ENCODE peak calls at places on chromosomes 3 and 15, in four cellular contexts. I is lung, Q is GM23338, R is right atrium auricular region. S is an unnamed sample.
A peak's percentile ranks its signal among the peaks of the same experiment; 100 is the strongest.

GRCh38 chr15:83112959-83113299 is 5.5 kb downstream of the TM6SF1 start:
- DNase-seq in I (no peak), Q (no peak), R (no peak), S (no peak)

GRCh38 chr3:141370065-141370533 is 1.8 kb downstream of the ZBTB38 start:
- DNase-seq in I (peak; percentile 62), Q (peak; percentile 91), R (peak; percentile 74), S (peak; percentile 46)

GRCh38 chr3:24495334-24495994 is 814 bp upstream of the THRB start:
- DNase-seq in I (peak; percentile 67), Q (peak; percentile 80), R (peak; percentile 69), S (peak; percentile 9)

GRCh38 chr3:20027136-20027535 is 13.1 kb upstream of the KAT2B start:
- DNase-seq in I (no peak), Q (no peak), R (no peak), S (no peak)

GRCh38 chr15:98025237-98025636 is 64.7 kb downstream of the ARRDC4 start:
- DNase-seq in I (no peak), Q (peak; percentile 8), R (no peak), S (no peak)

GRCh38 chr3:190384241-190384863 is 3.6 kb upstream of the CLDN16 start:
- DNase-seq in I (peak; percentile 55), Q (peak; percentile 47), R (no peak), S (no peak)

GRCh38 chr15:50798684-50799083 is 33.2 kb upstream of the SPPL2A start:
- DNase-seq in I (no peak), Q (no peak), R (no peak), S (no peak)

GRCh38 chr3:100023150-100023549 is 91.2 kb downstream of the FILIP1L start:
- DNase-seq in I (no peak), Q (no peak), R (no peak), S (no peak)

GRCh38 chr3:73734376-73734775 is 109.6 kb upstream of the PDZRN3 start:
- DNase-seq in I (no peak), Q (no peak), R (no peak), S (no peak)

GRCh38 chr15:64044315-64045105 is 1.8 kb downstream of the DAPK2 start:
- DNase-seq in I (no peak), Q (no peak), R (no peak), S (no peak)

GRCh38 chr3:188711898-188712256 is 459.9 kb upstream of the TPRG1 start:
- DNase-seq in I (no peak), Q (no peak), R (no peak), S (no peak)

GRCh38 chr15:64024172-64025050 is 21.9 kb downstream of the DAPK2 start:
- DNase-seq in I (no peak), Q (peak; percentile 34), R (no peak), S (no peak)

GRCh38 chr3:76245073-76245472 is 459.7 kb upstream of the ZNF717 start:
- DNase-seq in I (no peak), Q (no peak), R (no peak), S (no peak)

GRCh38 chr15:39504812-39505211 is 76.1 kb upstream of the THBS1 start:
- DNase-seq in I (no peak), Q (no peak), R (no peak), S (no peak)

GRCh38 chr3:48476426-48477053 is 27.4 kb downstream of the SHISA5 start:
- DNase-seq in I (no peak), Q (no peak), R (no peak), S (no peak)

GRCh38 chr3:186259612-186260383 is 102.2 kb downstream of the DGKG start:
- DNase-seq in I (peak; percentile 74), Q (peak; percentile 96), R (peak; percentile 63), S (peak; percentile 12)

GRCh38 chr15:67821784-67822451 is 3.4 kb upstream of the SKOR1 start:
- DNase-seq in I (no peak), Q (peak; percentile 32), R (no peak), S (no peak)

GRCh38 chr3:178097576-178097975 is 438.7 kb upstream of the KCNMB2 start:
- DNase-seq in I (no peak), Q (no peak), R (no peak), S (no peak)

GRCh38 chr3:185382154-185382553 is 19.2 kb downstream of the MAP3K13 start:
- DNase-seq in I (no peak), Q (no peak), R (no peak), S (no peak)

GRCh38 chr3:130825762-130826297 is 68.1 kb upstream of the ATP2C1 start:
- DNase-seq in I (no peak), Q (no peak), R (no peak), S (no peak)

GRCh38 chr3:72821170-72821781 is 27.0 kb downstream of the SHQ1 start:
- DNase-seq in I (no peak), Q (no peak), R (no peak), S (no peak)

GRCh38 chr3:23202203-23202920 is 765 bp upstream of the UBE2E2 start:
- DNase-seq in I (peak; percentile 45), Q (peak; percentile 76), R (peak; percentile 62), S (peak; percentile 78)

GRCh38 chr3:48413086-48413485 is 16.8 kb downstream of the PLXNB1 start:
- DNase-seq in I (no peak), Q (no peak), R (no peak), S (no peak)

GRCh38 chr15:90412356-90413194 is 24.5 kb downstream of the IQGAP1 start:
- DNase-seq in I (peak; percentile 86), Q (peak; percentile 87), R (peak; percentile 71), S (no peak)

GRCh38 chr3:101835676-101836075 is 13.6 kb upstream of the NFKBIZ start:
- DNase-seq in I (no peak), Q (no peak), R (no peak), S (no peak)

GRCh38 chr3:53155763-53156162 is 5.2 kb upstream of the PRKCD start:
- DNase-seq in I (peak; percentile 90), Q (no peak), R (no peak), S (peak; percentile 44)

GRCh38 chr3:116927918-116928317 is 218.3 kb downstream of the TUSC7 start:
- DNase-seq in I (no peak), Q (peak; percentile 20), R (no peak), S (no peak)

GRCh38 chr15:97759363-97759762 is 201.1 kb upstream of the ARRDC4 start:
- DNase-seq in I (no peak), Q (no peak), R (no peak), S (no peak)

DNA sequence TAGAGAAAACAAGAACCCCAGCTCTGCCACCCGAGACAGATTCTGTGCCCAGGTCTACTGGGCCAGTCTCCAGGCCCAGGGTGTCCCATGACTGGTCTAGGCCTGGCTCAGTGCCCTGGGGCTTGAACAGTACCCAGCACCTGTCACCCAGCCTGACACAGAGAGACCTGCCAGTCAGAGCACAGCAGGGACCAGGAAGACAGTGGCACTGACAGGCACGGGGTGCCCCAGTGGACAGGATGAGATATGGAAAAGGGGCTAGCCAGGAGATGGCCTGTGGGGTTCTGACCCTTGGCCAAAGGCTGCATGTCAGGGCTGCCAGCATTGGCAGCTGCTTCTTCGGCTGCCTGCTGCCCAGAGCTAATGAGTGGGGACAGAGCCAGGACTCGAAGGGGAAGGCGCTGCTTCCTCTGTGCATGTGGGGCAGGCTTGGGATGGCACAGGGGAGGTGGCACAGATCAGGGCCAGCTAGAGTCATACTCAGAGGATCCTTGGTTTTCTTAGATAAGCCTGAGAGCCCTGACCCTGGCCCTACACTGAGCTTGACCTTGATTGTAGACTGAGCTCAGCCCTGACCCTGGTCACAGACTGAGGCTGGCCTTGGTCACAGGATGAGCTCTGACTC is 15.2 kb downstream of the CCDC33 start:
- DNase-seq in I (no peak), Q (no peak), R (peak; percentile 75), S (peak; percentile 62)
- H3K27ac ChIP-seq in I (no peak overlapping the region), Q (no peak overlapping the region), R (peak overlapping the region; percentile 53), S (peak overlapping the region; percentile 33)

GRCh38 chr15:77572186-77572585 is 60.5 kb downstream of the LINGO1 start:
- DNase-seq in I (no peak), Q (no peak), R (no peak), S (no peak)
- H3K27ac ChIP-seq in I (no peak overlapping the region), Q (no peak overlapping the region), R (no peak overlapping the region), S (no peak overlapping the region)

GRCh38 chr3:30597769-30598134 is 8.6 kb upstream of the TGFBR2 start:
- DNase-seq in I (no peak), Q (no peak), R (no peak), S (no peak)
- H3K27ac ChIP-seq in I (peak overlapping the region; percentile 70), Q (no peak overlapping the region), R (peak overlapping the region; percentile 75), S (no peak overlapping the region)

GRCh38 chr3:42491876-42492507 is 10.5 kb upstream of the VIPR1 start:
- DNase-seq in I (peak; percentile 26), Q (no peak), R (peak; percentile 53), S (no peak)
- H3K27ac ChIP-seq in I (no peak overlapping the region), Q (no peak overlapping the region), R (no peak overlapping the region), S (no peak overlapping the region)

GRCh38 chr3:123679712-123680386 is 95.0 kb upstream of the HACD2 start:
- DNase-seq in I (no peak), Q (no peak), R (no peak), S (no peak)
- H3K27ac ChIP-seq in I (no peak overlapping the region), Q (no peak overlapping the region), R (no peak overlapping the region), S (no peak overlapping the region)

GRCh38 chr3:182063742-182064141 is 352.0 kb downstream of the SOX2 start:
- DNase-seq in I (no peak), Q (no peak), R (no peak), S (no peak)

DNA sequence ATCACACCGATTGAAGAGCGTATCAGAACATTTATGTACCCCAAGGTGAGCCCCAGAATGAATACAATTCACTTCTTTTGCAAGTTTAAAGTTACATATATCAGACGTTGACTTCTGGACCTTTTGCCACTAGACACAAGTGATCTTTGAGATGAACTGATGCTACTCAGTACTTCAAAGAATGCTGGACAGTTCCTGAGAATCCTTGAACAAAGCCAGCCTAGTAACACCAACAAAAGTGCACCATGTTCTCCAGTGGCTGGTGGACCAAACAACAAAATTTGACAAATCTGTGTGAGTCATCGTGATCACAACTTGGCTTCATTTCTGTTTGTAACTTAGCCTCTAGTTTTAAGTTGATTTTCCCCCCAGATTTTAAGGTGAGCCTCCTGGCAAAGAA is 355.7 kb downstream of the SOX2 start:
- DNase-seq in I (no peak), Q (no peak), R (no peak), S (no peak)
- H3K27ac ChIP-seq in I (no peak overlapping the region), Q (no peak overlapping the region), R (no peak overlapping the region), S (no peak overlapping the region)

GRCh38 chr3:120497318-120497717 is 46.5 kb upstream of the FSTL1 start:
- DNase-seq in I (no peak), Q (no peak), R (no peak), S (no peak)

GRCh38 chr3:120495809-120496208 is 45.0 kb upstream of the FSTL1 start:
- DNase-seq in I (no peak), Q (no peak), R (no peak), S (no peak)

GRCh38 chr3:120498947-120499346 is 48.2 kb upstream of the FSTL1 start:
- DNase-seq in I (no peak), Q (peak; percentile 83), R (peak; percentile 62), S (no peak)

GRCh38 chr3:120497813-120498212 is 47.0 kb upstream of the FSTL1 start:
- DNase-seq in I (no peak), Q (peak; percentile 53), R (no peak), S (no peak)

DNA sequence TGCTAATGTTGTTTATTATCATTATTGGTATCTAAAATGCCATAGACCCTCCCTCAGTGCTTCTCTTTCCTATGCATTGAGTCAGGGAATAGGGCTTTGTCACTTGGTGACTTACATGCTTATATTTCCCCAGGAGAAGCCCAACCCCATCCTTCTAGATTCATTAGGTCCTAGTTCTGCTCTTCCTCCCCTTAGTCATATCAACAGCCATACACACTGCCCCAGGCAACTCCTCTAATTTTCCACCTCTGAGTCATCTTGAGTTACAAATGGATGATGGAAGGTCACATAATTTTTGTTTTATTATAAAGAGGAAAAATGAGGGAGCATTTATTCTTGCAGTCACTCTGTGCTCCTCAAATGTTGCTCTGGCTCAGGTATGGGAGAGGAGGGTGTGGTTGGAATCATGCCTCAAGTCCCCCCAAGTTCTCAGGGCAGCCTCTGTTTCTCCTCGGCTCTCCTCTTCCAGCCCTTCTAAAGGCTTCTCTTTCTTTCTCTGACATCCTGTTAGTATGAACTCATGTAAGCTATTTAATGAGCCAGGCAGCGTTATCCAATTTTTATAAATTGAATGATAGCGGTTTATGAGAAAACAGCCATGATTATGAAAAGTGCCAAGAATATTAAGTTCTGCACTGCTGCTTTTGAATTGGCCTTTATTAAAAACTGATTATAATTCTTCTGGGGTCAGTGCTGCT is 45.6 kb upstream of the FSTL1 start:
- DNase-seq in I (no peak), Q (no peak), R (no peak), S (no peak)
- H3K27ac ChIP-seq in I (peak overlapping the region; percentile 33), Q (no peak overlapping the region), R (peak overlapping the region; percentile 65), S (no peak overlapping the region)